ENCODE peak calls at places on chromosomes 11 and 22, in seven cellular contexts. One of them, this sample, is unnamed.

GRCh38 chr11:65078151-65078550 is 5.7 kb downstream of the CDCA5 start:
- DNase-seq in memory B cell: peak
- DNase-seq in uterus: no peak
- DNase-seq in AG08396: peak
- DNase-seq in neural progenitor cell: peak
- DNase-seq in stimulated activated CD4-positive, alpha-beta T cell treated with anti-CD3 and anti-CD28 coated beads, Interleukin-15, amount 100 ng/mL, for 24 hours: peak
- DNase-seq in fibroblast of lung: peak
- DNase-seq in this sample: peak

GRCh38 chr11:117670924-117671323 is 126.1 kb downstream of the DSCAML1 start:
- DNase-seq in AG08396: no peak
- DNase-seq in neural progenitor cell: no peak
- DNase-seq in uterus: no peak
- DNase-seq in memory B cell: no peak
- DNase-seq in stimulated activated CD4-positive, alpha-beta T cell treated with anti-CD3 and anti-CD28 coated beads, Interleukin-15, amount 100 ng/mL, for 24 hours: no peak
- DNase-seq in fibroblast of lung: no peak
- DNase-seq in this sample: no peak

GRCh38 chr11:133796043-133796795 is 49.1 kb downstream of the SPATA19 start:
- DNase-seq in AG08396: no peak
- DNase-seq in memory B cell: no peak
- DNase-seq in fibroblast of lung: no peak
- DNase-seq in stimulated activated CD4-positive, alpha-beta T cell treated with anti-CD3 and anti-CD28 coated beads, Interleukin-15, amount 100 ng/mL, for 24 hours: no peak
- DNase-seq in neural progenitor cell: no peak
- DNase-seq in uterus: no peak
- DNase-seq in this sample: no peak

GRCh38 chr11:110518809-110519514 is 89.2 kb downstream of the FDX1 start:
- DNase-seq in neural progenitor cell: no peak
- DNase-seq in fibroblast of lung: no peak
- DNase-seq in AG08396: no peak
- DNase-seq in stimulated activated CD4-positive, alpha-beta T cell treated with anti-CD3 and anti-CD28 coated beads, Interleukin-15, amount 100 ng/mL, for 24 hours: no peak
- DNase-seq in memory B cell: no peak
- DNase-seq in uterus: no peak
- DNase-seq in this sample: no peak

GRCh38 chr22:38481162-38481870 is 13.4 kb downstream of the KDELR3 start:
- DNase-seq in memory B cell: no peak
- DNase-seq in uterus: no peak
- DNase-seq in stimulated activated CD4-positive, alpha-beta T cell treated with anti-CD3 and anti-CD28 coated beads, Interleukin-15, amount 100 ng/mL, for 24 hours: no peak
- DNase-seq in AG08396: no peak
- DNase-seq in neural progenitor cell: no peak
- DNase-seq in fibroblast of lung: peak
- DNase-seq in this sample: no peak

GRCh38 chr11:9662273-9662672 is 1.6 kb upstream of the SWAP70 start:
- DNase-seq in uterus: no peak
- DNase-seq in fibroblast of lung: no peak
- DNase-seq in stimulated activated CD4-positive, alpha-beta T cell treated with anti-CD3 and anti-CD28 coated beads, Interleukin-15, amount 100 ng/mL, for 24 hours: no peak
- DNase-seq in neural progenitor cell: no peak
- DNase-seq in memory B cell: no peak
- DNase-seq in AG08396: no peak
- DNase-seq in this sample: no peak

GRCh38 chr11:117126223-117126965 is 17.7 kb upstream of the PAFAH1B2 start:
- DNase-seq in memory B cell: no peak
- DNase-seq in uterus: no peak
- DNase-seq in fibroblast of lung: no peak
- DNase-seq in neural progenitor cell: no peak
- DNase-seq in AG08396: no peak
- DNase-seq in stimulated activated CD4-positive, alpha-beta T cell treated with anti-CD3 and anti-CD28 coated beads, Interleukin-15, amount 100 ng/mL, for 24 hours: no peak
- DNase-seq in this sample: no peak

GRCh38 chr11:113553235-113553634 is 78.0 kb upstream of the DRD2 start:
- DNase-seq in fibroblast of lung: peak
- DNase-seq in neural progenitor cell: peak
- DNase-seq in memory B cell: no peak
- DNase-seq in AG08396: peak
- DNase-seq in uterus: peak
- DNase-seq in stimulated activated CD4-positive, alpha-beta T cell treated with anti-CD3 and anti-CD28 coated beads, Interleukin-15, amount 100 ng/mL, for 24 hours: no peak
- DNase-seq in this sample: no peak

GRCh38 chr11:63680842-63681207 is 475 bp upstream of the RTN3 start:
- DNase-seq in fibroblast of lung: no peak
- DNase-seq in uterus: peak
- DNase-seq in neural progenitor cell: no peak
- DNase-seq in stimulated activated CD4-positive, alpha-beta T cell treated with anti-CD3 and anti-CD28 coated beads, Interleukin-15, amount 100 ng/mL, for 24 hours: peak
- DNase-seq in memory B cell: no peak
- DNase-seq in AG08396: no peak
- DNase-seq in this sample: peak

GRCh38 chr22:28014141-28015055 is 95.3 kb upstream of the PITPNB start:
- DNase-seq in AG08396: no peak
- DNase-seq in uterus: no peak
- DNase-seq in memory B cell: no peak
- DNase-seq in fibroblast of lung: no peak
- DNase-seq in neural progenitor cell: peak
- DNase-seq in stimulated activated CD4-positive, alpha-beta T cell treated with anti-CD3 and anti-CD28 coated beads, Interleukin-15, amount 100 ng/mL, for 24 hours: no peak
- DNase-seq in this sample: no peak

GRCh38 chr11:62573006-62573591 is 592 bp downstream of the EEF1G start:
- DNase-seq in AG08396: no peak
- DNase-seq in neural progenitor cell: peak
- DNase-seq in memory B cell: no peak
- DNase-seq in stimulated activated CD4-positive, alpha-beta T cell treated with anti-CD3 and anti-CD28 coated beads, Interleukin-15, amount 100 ng/mL, for 24 hours: peak
- DNase-seq in uterus: no peak
- DNase-seq in fibroblast of lung: no peak
- DNase-seq in this sample: no peak

GRCh38 chr22:39475337-39475736 is 18.5 kb downstream of the MGAT3 start:
- DNase-seq in fibroblast of lung: no peak
- DNase-seq in neural progenitor cell: no peak
- DNase-seq in AG08396: no peak
- DNase-seq in memory B cell: no peak
- DNase-seq in uterus: no peak
- DNase-seq in stimulated activated CD4-positive, alpha-beta T cell treated with anti-CD3 and anti-CD28 coated beads, Interleukin-15, amount 100 ng/mL, for 24 hours: no peak
- DNase-seq in this sample: no peak

GRCh38 chr11:36251716-36252307 is 37.4 kb downstream of the COMMD9 start:
- DNase-seq in AG08396: no peak
- DNase-seq in neural progenitor cell: peak
- DNase-seq in uterus: no peak
- DNase-seq in fibroblast of lung: no peak
- DNase-seq in memory B cell: no peak
- DNase-seq in stimulated activated CD4-positive, alpha-beta T cell treated with anti-CD3 and anti-CD28 coated beads, Interleukin-15, amount 100 ng/mL, for 24 hours: no peak
- DNase-seq in this sample: no peak

GRCh38 chr11:68693484-68693882 is 9.1 kb downstream of the GAL start:
- DNase-seq in uterus: no peak
- DNase-seq in neural progenitor cell: no peak
- DNase-seq in fibroblast of lung: no peak
- DNase-seq in memory B cell: no peak
- DNase-seq in stimulated activated CD4-positive, alpha-beta T cell treated with anti-CD3 and anti-CD28 coated beads, Interleukin-15, amount 100 ng/mL, for 24 hours: no peak
- DNase-seq in AG08396: no peak
- DNase-seq in this sample: no peak

GRCh38 chr22:46027219-46028068 is 50.5 kb upstream of the WNT7B start:
- DNase-seq in memory B cell: no peak
- DNase-seq in fibroblast of lung: no peak
- DNase-seq in AG08396: no peak
- DNase-seq in neural progenitor cell: peak
- DNase-seq in stimulated activated CD4-positive, alpha-beta T cell treated with anti-CD3 and anti-CD28 coated beads, Interleukin-15, amount 100 ng/mL, for 24 hours: no peak
- DNase-seq in uterus: peak
- DNase-seq in this sample: peak

GRCh38 chr11:80584661-80585060 is 1143.8 kb upstream of the TENM4 start:
- DNase-seq in uterus: no peak
- DNase-seq in stimulated activated CD4-positive, alpha-beta T cell treated with anti-CD3 and anti-CD28 coated beads, Interleukin-15, amount 100 ng/mL, for 24 hours: no peak
- DNase-seq in memory B cell: no peak
- DNase-seq in AG08396: no peak
- DNase-seq in neural progenitor cell: no peak
- DNase-seq in fibroblast of lung: no peak
- DNase-seq in this sample: no peak

GRCh38 chr22:47457021-47457420 is 694.6 kb downstream of the TBC1D22A start:
- DNase-seq in memory B cell: no peak
- DNase-seq in fibroblast of lung: no peak
- DNase-seq in stimulated activated CD4-positive, alpha-beta T cell treated with anti-CD3 and anti-CD28 coated beads, Interleukin-15, amount 100 ng/mL, for 24 hours: no peak
- DNase-seq in AG08396: no peak
- DNase-seq in uterus: no peak
- DNase-seq in neural progenitor cell: no peak
- DNase-seq in this sample: no peak

GRCh38 chr11:133810179-133810550 is 35.1 kb downstream of the SPATA19 start:
- DNase-seq in AG08396: no peak
- DNase-seq in memory B cell: no peak
- DNase-seq in neural progenitor cell: no peak
- DNase-seq in stimulated activated CD4-positive, alpha-beta T cell treated with anti-CD3 and anti-CD28 coated beads, Interleukin-15, amount 100 ng/mL, for 24 hours: no peak
- DNase-seq in uterus: no peak
- DNase-seq in fibroblast of lung: no peak
- DNase-seq in this sample: no peak

GRCh38 chr11:113193894-113194293 is 120.5 kb upstream of the TTC12 start:
- DNase-seq in AG08396: no peak
- DNase-seq in fibroblast of lung: peak
- DNase-seq in uterus: peak
- DNase-seq in memory B cell: no peak
- DNase-seq in neural progenitor cell: no peak
- DNase-seq in stimulated activated CD4-positive, alpha-beta T cell treated with anti-CD3 and anti-CD28 coated beads, Interleukin-15, amount 100 ng/mL, for 24 hours: no peak
- DNase-seq in this sample: no peak

GRCh38 chr11:58086528-58086927 is 38.8 kb downstream of the OR9I1 start:
- DNase-seq in uterus: no peak
- DNase-seq in fibroblast of lung: no peak
- DNase-seq in stimulated activated CD4-positive, alpha-beta T cell treated with anti-CD3 and anti-CD28 coated beads, Interleukin-15, amount 100 ng/mL, for 24 hours: no peak
- DNase-seq in neural progenitor cell: no peak
- DNase-seq in memory B cell: no peak
- DNase-seq in AG08396: no peak
- DNase-seq in this sample: no peak

GRCh38 chr11:9525116-9525515 is 48.4 kb upstream of the WEE1 start:
- DNase-seq in AG08396: no peak
- DNase-seq in memory B cell: no peak
- DNase-seq in fibroblast of lung: peak
- DNase-seq in uterus: no peak
- DNase-seq in stimulated activated CD4-positive, alpha-beta T cell treated with anti-CD3 and anti-CD28 coated beads, Interleukin-15, amount 100 ng/mL, for 24 hours: no peak
- DNase-seq in neural progenitor cell: no peak
- DNase-seq in this sample: peak

GRCh38 chr22:39348909-39349505 is 784 bp upstream of the SYNGR1 start:
- DNase-seq in memory B cell: no peak
- DNase-seq in neural progenitor cell: peak
- DNase-seq in fibroblast of lung: no peak
- DNase-seq in uterus: peak
- DNase-seq in stimulated activated CD4-positive, alpha-beta T cell treated with anti-CD3 and anti-CD28 coated beads, Interleukin-15, amount 100 ng/mL, for 24 hours: no peak
- DNase-seq in AG08396: no peak
- DNase-seq in this sample: no peak

GRCh38 chr22:46024136-46024840 is 47.3 kb upstream of the WNT7B start:
- DNase-seq in uterus: peak
- DNase-seq in stimulated activated CD4-positive, alpha-beta T cell treated with anti-CD3 and anti-CD28 coated beads, Interleukin-15, amount 100 ng/mL, for 24 hours: no peak
- DNase-seq in AG08396: no peak
- DNase-seq in neural progenitor cell: no peak
- DNase-seq in fibroblast of lung: no peak
- DNase-seq in memory B cell: no peak
- DNase-seq in this sample: no peak

GRCh38 chr11:122685041-122685440 is 29.5 kb downstream of the UBASH3B start:
- DNase-seq in uterus: no peak
- DNase-seq in memory B cell: no peak
- DNase-seq in AG08396: no peak
- DNase-seq in fibroblast of lung: no peak
- DNase-seq in stimulated activated CD4-positive, alpha-beta T cell treated with anti-CD3 and anti-CD28 coated beads, Interleukin-15, amount 100 ng/mL, for 24 hours: no peak
- DNase-seq in neural progenitor cell: no peak
- DNase-seq in this sample: no peak

GRCh38 chr22:17348464-17349103 is 20.7 kb upstream of the CECR2 start:
- DNase-seq in uterus: no peak
- DNase-seq in stimulated activated CD4-positive, alpha-beta T cell treated with anti-CD3 and anti-CD28 coated beads, Interleukin-15, amount 100 ng/mL, for 24 hours: no peak
- DNase-seq in fibroblast of lung: no peak
- DNase-seq in memory B cell: no peak
- DNase-seq in neural progenitor cell: no peak
- DNase-seq in AG08396: no peak
- DNase-seq in this sample: no peak

GRCh38 chr11:68962527-68963250 is 18.1 kb downstream of the MRGPRD start:
- DNase-seq in AG08396: no peak
- DNase-seq in neural progenitor cell: no peak
- DNase-seq in uterus: peak
- DNase-seq in fibroblast of lung: no peak
- DNase-seq in stimulated activated CD4-positive, alpha-beta T cell treated with anti-CD3 and anti-CD28 coated beads, Interleukin-15, amount 100 ng/mL, for 24 hours: no peak
- DNase-seq in memory B cell: no peak
- DNase-seq in this sample: no peak

GRCh38 chr11:113446112-113446511 is 29.1 kb downstream of the DRD2 start:
- DNase-seq in uterus: no peak
- DNase-seq in fibroblast of lung: no peak
- DNase-seq in memory B cell: no peak
- DNase-seq in AG08396: no peak
- DNase-seq in neural progenitor cell: no peak
- DNase-seq in stimulated activated CD4-positive, alpha-beta T cell treated with anti-CD3 and anti-CD28 coated beads, Interleukin-15, amount 100 ng/mL, for 24 hours: no peak
- DNase-seq in this sample: no peak

GRCh38 chr11:16811136-16812020 is 72.9 kb downstream of the C11orf58 start:
- DNase-seq in uterus: no peak
- DNase-seq in memory B cell: no peak
- DNase-seq in neural progenitor cell: no peak
- DNase-seq in AG08396: no peak
- DNase-seq in fibroblast of lung: no peak
- DNase-seq in stimulated activated CD4-positive, alpha-beta T cell treated with anti-CD3 and anti-CD28 coated beads, Interleukin-15, amount 100 ng/mL, for 24 hours: no peak
- DNase-seq in this sample: no peak

GRCh38 chr11:19561011-19561410 is 151.6 kb upstream of the NAV2 start:
- DNase-seq in uterus: no peak
- DNase-seq in stimulated activated CD4-positive, alpha-beta T cell treated with anti-CD3 and anti-CD28 coated beads, Interleukin-15, amount 100 ng/mL, for 24 hours: no peak
- DNase-seq in neural progenitor cell: no peak
- DNase-seq in memory B cell: no peak
- DNase-seq in AG08396: no peak
- DNase-seq in fibroblast of lung: peak
- DNase-seq in this sample: no peak

GRCh38 chr11:86674965-86675364 is 2.5 kb upstream of the ME3 start:
- DNase-seq in fibroblast of lung: no peak
- DNase-seq in AG08396: no peak
- DNase-seq in memory B cell: no peak
- DNase-seq in neural progenitor cell: no peak
- DNase-seq in uterus: no peak
- DNase-seq in stimulated activated CD4-positive, alpha-beta T cell treated with anti-CD3 and anti-CD28 coated beads, Interleukin-15, amount 100 ng/mL, for 24 hours: no peak
- DNase-seq in this sample: no peak